ENCODE peak calls at places on chromosomes 2 and 18, in four cellular contexts. E is frontal cortex, H is GM23338, L is AG09309. A is an unnamed sample.

GRCh38 chr2:121634354-121635307 is 14.6 kb downstream of the CLASP1 start:
- DNase-seq in E (no peak), L (no peak), H (no peak), A (no peak)

GRCh38 chr18:30987479-30988241 is 54.9 kb downstream of the DSC3 start:
- DNase-seq in E (peak), L (no peak), H (no peak), A (no peak)

GRCh38 chr2:239278361-239278760 is 122.5 kb downstream of the HDAC4 start:
- DNase-seq in L (no peak), E (no peak), H (no peak), A (no peak)

GRCh38 chr2:14903709-14904374 is 271.3 kb downstream of the LRATD1 start:
- DNase-seq in L (no peak), E (no peak), H (peak), A (peak)

GRCh38 chr18:23842305-23842704 is 153.1 kb downstream of the LAMA3 start:
- DNase-seq in L (no peak), H (no peak), E (no peak), A (no peak)

GRCh38 chr2:37232131-37232933 is 874 bp downstream of the NDUFAF7 start:
- DNase-seq in E (peak), H (peak), L (no peak), A (no peak)

GRCh38 chr18:35376393-35376741 is 770 bp downstream of the ZNF396 start:
- DNase-seq in L (no peak), H (peak), E (no peak), A (peak)

GRCh38 chr2:102514061-102514785 is 41.2 kb downstream of the SLC9A4 start:
- DNase-seq in H (peak), E (no peak), L (peak), A (no peak)

GRCh38 chr18:10140461-10140911 is 226.7 kb downstream of the VAPA start:
- DNase-seq in E (no peak), L (no peak), H (peak), A (peak)

GRCh38 chr18:13813271-13813849 is 10.6 kb upstream of the MC5R start:
- DNase-seq in E (peak), L (no peak), H (peak), A (peak)

GRCh38 chr2:218229851-218230250 is 12.9 kb downstream of the ARPC2 start:
- DNase-seq in L (no peak), E (no peak), H (no peak), A (no peak)

GRCh38 chr2:178450574-178451429 is at the start of the genes PJVK and PRKRA:
- DNase-seq in E (peak), H (peak), L (peak), A (peak)

GRCh38 chr2:74944987-74945782 is 13.3 kb upstream of the POLE4 start:
- DNase-seq in L (no peak), H (no peak), E (no peak), A (peak)

GRCh38 chr18:45449761-45450227 is 165.5 kb upstream of the SLC14A2 start:
- DNase-seq in E (peak), L (peak), H (no peak), A (no peak)

GRCh38 chr2:118292991-118293390 is 204.7 kb downstream of the INSIG2 start:
- DNase-seq in H (no peak), E (no peak), L (peak), A (no peak)

GRCh38 chr2:133586978-133587377 is 18.7 kb upstream of the NCKAP5 start:
- DNase-seq in H (no peak), L (no peak), E (no peak), A (no peak)

GRCh38 chr18:63074987-63075404 is 244.6 kb downstream of the BCL2 start:
- DNase-seq in E (peak), L (no peak), H (peak), A (peak)

GRCh38 chr2:181077128-181077709 is 96.8 kb downstream of the UBE2E3 start:
- DNase-seq in L (peak), H (peak), E (peak), A (peak)

GRCh38 chr2:63614448-63614968 is 25.7 kb downstream of the MDH1 start:
- DNase-seq in H (peak), L (peak), E (no peak), A (no peak)

GRCh38 chr2:239824866-239825704 is 200.1 kb downstream of the NDUFA10 start:
- DNase-seq in H (peak), L (no peak), E (no peak), A (no peak)

GRCh38 chr2:28332696-28333095 is 60.0 kb upstream of the FOSL2 start:
- DNase-seq in H (no peak), E (no peak), L (no peak), A (no peak)

GRCh38 chr18:11324956-11325873 is 175.8 kb upstream of the PIEZO2 start:
- DNase-seq in E (no peak), L (peak), H (no peak), A (peak)

GRCh38 chr2:70203086-70203485 is 12.3 kb upstream of the C2orf42 start:
- DNase-seq in H (no peak), E (no peak), L (no peak), A (no peak)

GRCh38 chr2:64645014-64645418 is 8.7 kb downstream of the SERTAD2 start:
- DNase-seq in L (peak), E (no peak), H (peak), A (peak)

GRCh38 chr2:27162151-27163121 is 13.6 kb downstream of the TCF23 start:
- DNase-seq in L (no peak), E (no peak), H (no peak), A (peak)

GRCh38 chr18:49277395-49278036 is 182.9 kb downstream of the DYM start:
- DNase-seq in E (no peak), L (peak), H (no peak), A (no peak)

GRCh38 chr18:63879684-63880083 is 7.8 kb upstream of the SERPINB2 start:
- DNase-seq in H (no peak), L (no peak), E (no peak), A (peak)

GRCh38 chr18:53191634-53192033 is 851.6 kb downstream of the DCC start:
- DNase-seq in H (no peak), E (no peak), L (no peak), A (no peak)

GRCh38 chr2:178553047-178553446 is 72.8 kb downstream of the PLEKHA3 start:
- DNase-seq in E (no peak), L (peak), H (no peak), A (no peak)

GRCh38 chr2:142130111-142131015 is 453 bp downstream of the LRP1B start:
- DNase-seq in L (no peak), H (peak), E (peak), A (no peak)

A was measured in MV-4-11.